ENCODE peak calls at places on chromosomes 6 and 20, in five cellular contexts. U is stimulated activated CD4-positive, alpha-beta T cell treated with anti-CD3 and anti-CD28 coated beads, TNF-alpha, amount 100 ng/mL, for 4 hours; Y is stimulated activated naive CD4-positive, alpha-beta T cell treated with Interleukin-2 at 50 U/mL for 16 hours; C is C1 segment of cervical spinal cord; Q is NCI-H82. S is an unnamed sample.

GRCh38 chr20:48107560-48107959 is 322.3 kb upstream of the SULF2 start:
- DNase-seq in U (no peak), Y (no peak), C (no peak), Q (no peak), S (no peak)

GRCh38 chr20:48012401-48012974 is 227.2 kb upstream of the SULF2 start:
- DNase-seq in U (no peak), Y (no peak), C (no peak), Q (peak), S (no peak)

GRCh38 chr6:20655317-20655716 is 121.1 kb downstream of the CDKAL1 start:
- DNase-seq in U (no peak), Y (no peak), C (no peak), Q (no peak), S (no peak)

GRCh38 chr6:159973951-159974350 is 5.1 kb downstream of the IGF2R start:
- DNase-seq in U (no peak), Y (no peak), C (no peak), Q (no peak), S (no peak)

GRCh38 chr20:41183391-41183790 is 46.0 kb downstream of the PLCG1 start:
- DNase-seq in U (no peak), Y (no peak), C (no peak), Q (no peak), S (no peak)

GRCh38 chr6:17622144-17622543 is 22.0 kb downstream of the FAM8A1 start:
- DNase-seq in U (no peak), Y (no peak), C (no peak), Q (peak), S (no peak)

GRCh38 chr6:15264902-15265761 is 19.3 kb downstream of the JARID2 start:
- DNase-seq in U (no peak), Y (no peak), C (peak), Q (peak), S (no peak)

GRCh38 chr6:56789342-56789741 is 146.7 kb upstream of the DST start:
- DNase-seq in U (no peak), Y (no peak), C (no peak), Q (no peak), S (no peak)

GRCh38 chr6:13573669-13574110 is 711 bp upstream of the SIRT5 start:
- DNase-seq in U (no peak), Y (no peak), C (peak), Q (peak), S (no peak)

S was measured in activated gamma-delta T cell.